ENCODE peak calls at places on chromosomes 6 and 20, in four cellular contexts. One of them, this sample, is unnamed.

GRCh38 chr6:128739112-128739511 is 143.8 kb upstream of the LAMA2 start:
- DNase-seq in breast epithelium: no peak
- DNase-seq in HepG2: no peak
- DNase-seq in endothelial cell of umbilical vein: no peak
- DNase-seq in this sample: no peak

GRCh38 chr6:70414813-70415212 is 1.5 kb downstream of the FAM135A start:
- DNase-seq in breast epithelium: no peak
- DNase-seq in endothelial cell of umbilical vein: no peak
- DNase-seq in HepG2: no peak
- DNase-seq in this sample: no peak

GRCh38 chr20:32914031-32914430 is 55.3 kb downstream of the EFCAB8 start:
- DNase-seq in breast epithelium: no peak
- DNase-seq in endothelial cell of umbilical vein: no peak
- DNase-seq in HepG2: no peak
- DNase-seq in this sample: no peak

GRCh38 chr20:54132612-54133433 is 41.0 kb downstream of the CYP24A1 start:
- DNase-seq in HepG2: peak
- DNase-seq in endothelial cell of umbilical vein: no peak
- DNase-seq in breast epithelium: no peak
- DNase-seq in this sample: peak

GRCh38 chr6:167697316-167697715 is 129.4 kb upstream of the AFDN start:
- DNase-seq in HepG2: no peak
- DNase-seq in endothelial cell of umbilical vein: no peak
- DNase-seq in breast epithelium: no peak
- DNase-seq in this sample: no peak

GRCh38 chr6:135402311-135402710 is 95.2 kb downstream of the AHI1 start:
- DNase-seq in breast epithelium: no peak
- DNase-seq in HepG2: no peak
- DNase-seq in endothelial cell of umbilical vein: no peak
- DNase-seq in this sample: no peak

GRCh38 chr6:11209941-11210340 is 22.5 kb downstream of the NEDD9 start:
- DNase-seq in HepG2: no peak
- DNase-seq in endothelial cell of umbilical vein: peak
- DNase-seq in breast epithelium: no peak
- DNase-seq in this sample: no peak

GRCh38 chr6:15628499-15629131 is 34.2 kb downstream of the DTNBP1 start:
- DNase-seq in endothelial cell of umbilical vein: no peak
- DNase-seq in HepG2: no peak
- DNase-seq in breast epithelium: no peak
- DNase-seq in this sample: no peak

GRCh38 chr6:30769088-30769852 is 24.9 kb upstream of the IER3 start:
- DNase-seq in endothelial cell of umbilical vein: peak
- DNase-seq in breast epithelium: no peak
- DNase-seq in HepG2: peak
- DNase-seq in this sample: peak

GRCh38 chr6:52407467-52407866 is 12.7 kb upstream of the EFHC1 start:
- DNase-seq in endothelial cell of umbilical vein: peak
- DNase-seq in breast epithelium: no peak
- DNase-seq in HepG2: peak
- DNase-seq in this sample: no peak

GRCh38 chr20:63698739-63699465 is 2.5 kb downstream of the TNFRSF6B start:
- DNase-seq in endothelial cell of umbilical vein: peak
- DNase-seq in breast epithelium: peak
- DNase-seq in HepG2: no peak
- DNase-seq in this sample: peak

GRCh38 chr6:107867302-107867615 is 43.1 kb upstream of the SCML4 start:
- DNase-seq in breast epithelium: no peak
- DNase-seq in endothelial cell of umbilical vein: no peak
- DNase-seq in HepG2: no peak
- DNase-seq in this sample: no peak

GRCh38 chr6:169863149-169863525 is 111.7 kb downstream of the ERMARD start:
- DNase-seq in HepG2: no peak
- DNase-seq in breast epithelium: peak
- DNase-seq in endothelial cell of umbilical vein: no peak
- DNase-seq in this sample: no peak

GRCh38 chr6:104537185-104537584 is 322.5 kb downstream of the HACE1 start:
- DNase-seq in HepG2: no peak
- DNase-seq in endothelial cell of umbilical vein: peak
- DNase-seq in breast epithelium: no peak
- DNase-seq in this sample: no peak

GRCh38 chr20:36744764-36745191 is 1.1 kb downstream of the NDRG3 start:
- DNase-seq in endothelial cell of umbilical vein: no peak
- DNase-seq in breast epithelium: no peak
- DNase-seq in HepG2: no peak
- DNase-seq in this sample: no peak

GRCh38 chr6:16486661-16487060 is 248.3 kb downstream of the GMPR start:
- DNase-seq in endothelial cell of umbilical vein: no peak
- DNase-seq in breast epithelium: no peak
- DNase-seq in HepG2: no peak
- DNase-seq in this sample: no peak

GRCh38 chr20:13046409-13046808 is 37.6 kb downstream of the SPTLC3 start:
- DNase-seq in endothelial cell of umbilical vein: no peak
- DNase-seq in breast epithelium: no peak
- DNase-seq in HepG2: no peak
- DNase-seq in this sample: no peak

GRCh38 chr6:166815629-166816028 is 140.7 kb downstream of the RNASET2 start:
- DNase-seq in breast epithelium: no peak
- DNase-seq in endothelial cell of umbilical vein: no peak
- DNase-seq in HepG2: no peak
- DNase-seq in this sample: no peak

GRCh38 chr20:38432292-38432691 is 2.8 kb downstream of the SNHG17 start:
- DNase-seq in breast epithelium: no peak
- DNase-seq in endothelial cell of umbilical vein: no peak
- DNase-seq in HepG2: no peak
- DNase-seq in this sample: no peak

GRCh38 chr6:53041356-53041755 is 23.8 kb upstream of the FBXO9 start:
- DNase-seq in endothelial cell of umbilical vein: no peak
- DNase-seq in HepG2: no peak
- DNase-seq in breast epithelium: no peak
- DNase-seq in this sample: no peak

GRCh38 chr6:161128680-161129196 is 137.2 kb downstream of the MAP3K4 start:
- DNase-seq in endothelial cell of umbilical vein: no peak
- DNase-seq in HepG2: no peak
- DNase-seq in breast epithelium: no peak
- DNase-seq in this sample: no peak

GRCh38 chr6:75334266-75335040 is 49.9 kb upstream of the TMEM30A start:
- DNase-seq in breast epithelium: no peak
- DNase-seq in endothelial cell of umbilical vein: peak
- DNase-seq in HepG2: no peak
- DNase-seq in this sample: no peak

GRCh38 chr6:170136541-170137175 is 154.2 kb downstream of the DLL1 start:
- DNase-seq in breast epithelium: peak
- DNase-seq in endothelial cell of umbilical vein: no peak
- DNase-seq in HepG2: no peak
- DNase-seq in this sample: no peak

GRCh38 chr6:33199687-33200233 is 705 bp downstream of the RXRB start:
- DNase-seq in endothelial cell of umbilical vein: peak
- DNase-seq in HepG2: peak
- DNase-seq in breast epithelium: no peak
- DNase-seq in this sample: peak

GRCh38 chr6:152387091-152387490 is 250.1 kb downstream of the SYNE1 start:
- DNase-seq in HepG2: no peak
- DNase-seq in endothelial cell of umbilical vein: no peak
- DNase-seq in breast epithelium: no peak
- DNase-seq in this sample: no peak

GRCh38 chr20:46230811-46231282 is 77.5 kb downstream of the CDH22 start:
- DNase-seq in endothelial cell of umbilical vein: peak
- DNase-seq in breast epithelium: no peak
- DNase-seq in HepG2: peak
- DNase-seq in this sample: no peak

GRCh38 chr6:44235891-44236516 is 10.9 kb upstream of the HSP90AB1 start:
- DNase-seq in HepG2: peak
- DNase-seq in endothelial cell of umbilical vein: no peak
- DNase-seq in breast epithelium: no peak
- DNase-seq in this sample: no peak

GRCh38 chr6:44238687-44239350 is 8.1 kb upstream of the HSP90AB1 start:
- DNase-seq in breast epithelium: no peak
- DNase-seq in HepG2: no peak
- DNase-seq in endothelial cell of umbilical vein: no peak
- DNase-seq in this sample: no peak

GRCh38 chr6:44235269-44235668 is 11.6 kb upstream of the HSP90AB1 start:
- DNase-seq in breast epithelium: no peak
- DNase-seq in endothelial cell of umbilical vein: no peak
- DNase-seq in HepG2: no peak
- DNase-seq in this sample: no peak

GRCh38 chr6:44237813-44238433 is 9.0 kb upstream of the HSP90AB1 start:
- DNase-seq in breast epithelium: peak
- DNase-seq in endothelial cell of umbilical vein: peak
- DNase-seq in HepG2: peak
- DNase-seq in this sample: peak

DNA sequence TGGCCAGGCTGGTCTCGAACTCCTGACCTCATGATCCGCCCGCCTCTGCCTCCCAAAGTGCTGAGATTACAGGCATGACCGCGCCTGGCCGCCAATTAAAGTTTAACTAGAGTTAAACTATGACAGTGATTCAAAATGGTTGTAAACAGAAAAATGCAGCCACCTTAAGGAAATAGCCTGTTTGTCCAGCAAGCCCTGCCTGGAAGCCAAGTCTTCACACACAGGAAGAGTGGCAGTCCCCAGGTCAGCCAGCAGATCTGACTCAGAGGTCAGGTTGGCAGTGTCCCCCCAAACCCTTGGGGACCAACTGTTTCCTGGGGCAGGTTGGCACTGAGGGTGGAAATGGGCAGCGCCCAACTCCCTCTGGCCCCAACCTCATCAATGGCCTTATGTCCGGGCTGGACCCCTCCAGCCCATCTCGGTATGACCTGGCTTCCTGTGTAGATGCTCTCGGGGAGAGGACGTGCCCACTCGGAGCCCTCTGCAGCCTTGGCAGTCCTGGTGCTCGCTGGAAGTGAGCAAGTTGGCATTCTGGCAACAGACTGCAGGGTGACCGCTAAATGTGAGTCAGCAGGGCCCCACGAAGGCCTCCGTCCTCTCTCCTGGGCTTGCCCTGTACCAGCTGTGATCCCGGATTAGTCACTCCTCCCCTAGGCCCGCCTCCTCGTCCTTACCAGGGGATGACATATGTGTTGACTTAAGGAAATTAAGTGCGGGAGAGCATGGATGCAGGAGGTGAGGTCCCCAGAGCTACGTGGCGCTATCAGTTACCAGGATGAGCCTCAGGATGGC is 9.7 kb upstream of the HSP90AB1 start:
- DNase-seq in HepG2: peak
- DNase-seq in endothelial cell of umbilical vein: peak
- DNase-seq in breast epithelium: peak
- DNase-seq in this sample: peak
- TF ChIP-seq POLR2A in HepG2: peak
- TF ChIP-seq POLR2A in endothelial cell of umbilical vein: no peak
- TF ChIP-seq POLR2A in breast epithelium: no peak
- TF ChIP-seq POLR2A in this sample: peak

DNA sequence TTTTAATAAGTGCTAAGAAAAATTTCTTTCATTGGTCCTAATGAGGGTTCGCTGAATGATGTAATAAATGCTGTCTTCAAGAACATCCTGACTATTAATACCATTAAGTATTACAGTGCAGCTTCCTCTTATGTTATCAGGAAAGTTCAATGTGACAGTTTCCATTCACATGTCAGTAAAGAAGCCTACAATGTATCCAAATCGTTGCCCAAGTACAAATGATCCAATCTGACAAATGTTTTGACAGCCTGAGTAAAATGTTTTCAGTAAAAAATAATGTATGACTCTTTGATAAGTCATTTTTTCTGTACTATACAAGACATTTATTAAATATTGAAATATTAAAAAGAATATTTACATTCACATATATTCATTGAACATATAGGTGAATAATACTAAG is 496.1 kb upstream of the MANEA start:
- DNase-seq in breast epithelium: no peak
- DNase-seq in endothelial cell of umbilical vein: no peak
- DNase-seq in HepG2: no peak
- DNase-seq in this sample: no peak
- TF ChIP-seq POLR2AphosphoS5 in breast epithelium: no peak
- TF ChIP-seq POLR2AphosphoS5 in endothelial cell of umbilical vein: no peak
- TF ChIP-seq POLR2AphosphoS5 in HepG2: no peak
- TF ChIP-seq POLR2AphosphoS5 in this sample: no peak

GRCh38 chr6:150900049-150900448 is 34.5 kb downstream of the MTHFD1L start:
- DNase-seq in endothelial cell of umbilical vein: no peak
- DNase-seq in HepG2: no peak
- DNase-seq in breast epithelium: no peak
- DNase-seq in this sample: no peak

GRCh38 chr6:150907385-150907784 is 41.9 kb downstream of the MTHFD1L start:
- DNase-seq in breast epithelium: no peak
- DNase-seq in HepG2: no peak
- DNase-seq in endothelial cell of umbilical vein: no peak
- DNase-seq in this sample: no peak

GRCh38 chr6:150902142-150902800 is 36.8 kb downstream of the MTHFD1L start:
- DNase-seq in HepG2: no peak
- DNase-seq in endothelial cell of umbilical vein: no peak
- DNase-seq in breast epithelium: no peak
- DNase-seq in this sample: no peak

GRCh38 chr6:150910561-150910960 is 45.1 kb downstream of the MTHFD1L start:
- DNase-seq in breast epithelium: no peak
- DNase-seq in endothelial cell of umbilical vein: no peak
- DNase-seq in HepG2: no peak
- DNase-seq in this sample: no peak

GRCh38 chr6:150905769-150906168 is 40.3 kb downstream of the MTHFD1L start:
- DNase-seq in HepG2: no peak
- DNase-seq in breast epithelium: no peak
- DNase-seq in endothelial cell of umbilical vein: no peak
- DNase-seq in this sample: no peak
- TF ChIP-seq CTCF in HepG2: peak
- TF ChIP-seq CTCF in breast epithelium: no peak
- TF ChIP-seq CTCF in endothelial cell of umbilical vein: peak
- TF ChIP-seq CTCF in this sample: no peak

GRCh38 chr20:24936526-24937407 is 12.3 kb upstream of the CST7 start:
- DNase-seq in endothelial cell of umbilical vein: no peak
- DNase-seq in HepG2: no peak
- DNase-seq in breast epithelium: no peak
- DNase-seq in this sample: no peak
- TF ChIP-seq POLR2A in endothelial cell of umbilical vein: no peak
- TF ChIP-seq POLR2A in HepG2: no peak
- TF ChIP-seq POLR2A in breast epithelium: no peak
- TF ChIP-seq POLR2A in this sample: no peak

DNA sequence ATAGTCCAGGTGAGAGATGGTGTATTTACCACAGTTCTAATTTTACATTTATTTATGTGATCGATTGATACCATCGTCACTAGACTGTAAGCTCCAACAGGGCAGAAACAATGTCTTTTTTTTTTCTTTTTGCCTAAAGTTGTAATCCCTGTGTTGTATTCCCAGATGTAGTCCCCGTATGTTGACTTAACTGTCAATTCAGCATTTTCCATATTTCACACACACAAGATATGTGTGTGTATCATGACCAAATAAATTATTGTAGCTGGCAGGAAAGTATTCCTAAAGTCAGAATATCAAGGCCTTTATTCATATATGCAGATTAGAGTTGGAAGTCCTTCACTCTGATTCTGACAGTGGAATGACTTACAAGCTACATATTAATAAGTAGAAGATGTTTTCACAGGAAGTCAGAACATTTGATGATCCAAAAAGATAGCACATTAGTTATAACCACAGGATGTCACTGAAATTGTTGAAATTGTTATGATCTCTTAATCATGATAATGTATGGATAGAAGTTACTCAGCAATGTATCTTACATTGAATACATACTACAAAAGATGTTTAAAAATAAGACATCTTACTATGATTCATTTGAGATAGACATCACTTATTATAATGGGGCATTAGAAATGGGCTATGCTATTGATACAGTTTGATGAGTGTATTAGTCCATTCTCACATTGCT is 10.6 kb downstream of the RNF182 start:
- DNase-seq in HepG2: no peak
- DNase-seq in endothelial cell of umbilical vein: no peak
- DNase-seq in breast epithelium: no peak
- DNase-seq in this sample: no peak
- TF ChIP-seq POLR2AphosphoS5 in HepG2: no peak
- TF ChIP-seq POLR2AphosphoS5 in endothelial cell of umbilical vein: no peak
- TF ChIP-seq POLR2AphosphoS5 in breast epithelium: no peak
- TF ChIP-seq POLR2AphosphoS5 in this sample: no peak

This sample was measured in transverse colon.